ENCODE peak calls at places on chromosomes 13 and 19, in ten cellular contexts. K is mucosa of descending colon, N is HepG2, J is fibroblast of the aortic adventitia, X is HCT116, R is foreskin fibroblast, M is progenitor cell of endocrine pancreas, B is right lobe of liver, W is BJ, D is GM20000. L is an unnamed sample.

GRCh38 chr13:110565296-110565695 is 3.8 kb upstream of the RAB20 start:
- DNase-seq in J (no peak), W (no peak), K (no peak), X (no peak), D (no peak), N (no peak), M (no peak), R (no peak), B (no peak), L (peak; percentile 38)

GRCh38 chr13:45932611-45933182 is 81.1 kb upstream of the SIAH3 start:
- DNase-seq in W (no peak), R (no peak), N (no peak), K (no peak), M (no peak), D (no peak), X (no peak), B (no peak), J (no peak), L (no peak)

GRCh38 chr13:102897371-102898138 is 51.7 kb downstream of the ERCC5 start:
- DNase-seq in J (no peak), M (no peak), N (no peak), K (no peak), B (peak; percentile 76), W (no peak), X (no peak), D (no peak), R (no peak), L (no peak)

GRCh38 chr19:6278740-6279619 is 795 bp downstream of the MLLT1 start:
- DNase-seq in N (no peak), R (no peak), D (peak; percentile 41), W (no peak), J (no peak), K (no peak), M (no peak), B (no peak), X (no peak), L (no peak)

GRCh38 chr19:47711652-47712239 is 1.5 kb upstream of the EHD2 start:
- DNase-seq in R (no peak), D (no peak), B (no peak), N (peak; percentile 28), M (no peak), K (no peak), X (no peak), W (no peak), J (no peak), L (no peak)

GRCh38 chr19:5960005-5961001 is 17.6 kb downstream of the RANBP3 start:
- DNase-seq in B (no peak), W (no peak), N (peak; percentile 61), M (no peak), X (no peak), D (no peak), K (peak; percentile 47), J (no peak), R (no peak), L (no peak)

GRCh38 chr19:17488593-17489391 is 18.5 kb downstream of the SLC27A1 start:
- DNase-seq in X (peak; percentile 83), W (no peak), N (peak; percentile 88), J (no peak), B (peak; percentile 84), K (peak; percentile 93), M (peak; percentile 83), D (peak; percentile 88), R (no peak), L (no peak)

GRCh38 chr13:63048648-63049047 is 1633.0 kb upstream of the PCDH20 start:
- DNase-seq in M (no peak), R (no peak), K (no peak), J (no peak), D (no peak), W (no peak), B (no peak), N (no peak), X (peak; percentile 3), L (no peak)

GRCh38 chr13:79988573-79988972 is 352.4 kb downstream of the SPRY2 start:
- DNase-seq in K (peak; percentile 38), W (peak; percentile 84), M (no peak), N (no peak), D (no peak), B (no peak), J (peak; percentile 81), X (no peak), R (peak; percentile 82), L (peak; percentile 15)

GRCh38 chr19:49814010-49814409 is 918 bp upstream of the FUZ start:
- DNase-seq in M (no peak), W (no peak), R (no peak), K (no peak), N (no peak), B (no peak), D (no peak), J (no peak), X (no peak), L (no peak)

DNA sequence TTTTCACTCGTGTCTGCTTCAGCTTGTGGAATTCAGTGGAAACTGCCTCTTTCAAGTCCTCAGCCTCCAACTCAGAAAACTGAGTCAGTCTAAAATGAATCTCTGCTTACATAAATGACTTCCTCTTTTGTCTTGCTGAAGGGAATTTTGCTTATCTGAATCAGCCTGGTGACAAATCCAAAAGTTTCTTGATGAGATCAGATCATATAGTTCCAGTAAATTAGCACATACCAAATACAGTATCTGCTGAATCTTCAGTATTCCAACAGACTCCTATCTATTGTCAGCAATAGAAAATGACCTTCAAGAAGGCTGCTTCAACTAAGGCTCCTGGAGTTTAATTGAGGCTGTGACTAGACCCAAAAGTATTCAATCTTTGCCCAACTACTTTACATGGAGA is 290.0 kb downstream of the MZT1 start:
- DNase-seq in R (peak; percentile 1), W (peak; percentile 29), N (no peak), J (peak; percentile 1), B (no peak), M (no peak), X (no peak), D (no peak), K (no peak), L (no peak)
- TF ChIP-seq CTCF in R (no peak), W (no peak), N (no peak), J (no peak), B (no peak), M (no peak), X (no peak), D (no peak), K (no peak), L (no peak)

DNA sequence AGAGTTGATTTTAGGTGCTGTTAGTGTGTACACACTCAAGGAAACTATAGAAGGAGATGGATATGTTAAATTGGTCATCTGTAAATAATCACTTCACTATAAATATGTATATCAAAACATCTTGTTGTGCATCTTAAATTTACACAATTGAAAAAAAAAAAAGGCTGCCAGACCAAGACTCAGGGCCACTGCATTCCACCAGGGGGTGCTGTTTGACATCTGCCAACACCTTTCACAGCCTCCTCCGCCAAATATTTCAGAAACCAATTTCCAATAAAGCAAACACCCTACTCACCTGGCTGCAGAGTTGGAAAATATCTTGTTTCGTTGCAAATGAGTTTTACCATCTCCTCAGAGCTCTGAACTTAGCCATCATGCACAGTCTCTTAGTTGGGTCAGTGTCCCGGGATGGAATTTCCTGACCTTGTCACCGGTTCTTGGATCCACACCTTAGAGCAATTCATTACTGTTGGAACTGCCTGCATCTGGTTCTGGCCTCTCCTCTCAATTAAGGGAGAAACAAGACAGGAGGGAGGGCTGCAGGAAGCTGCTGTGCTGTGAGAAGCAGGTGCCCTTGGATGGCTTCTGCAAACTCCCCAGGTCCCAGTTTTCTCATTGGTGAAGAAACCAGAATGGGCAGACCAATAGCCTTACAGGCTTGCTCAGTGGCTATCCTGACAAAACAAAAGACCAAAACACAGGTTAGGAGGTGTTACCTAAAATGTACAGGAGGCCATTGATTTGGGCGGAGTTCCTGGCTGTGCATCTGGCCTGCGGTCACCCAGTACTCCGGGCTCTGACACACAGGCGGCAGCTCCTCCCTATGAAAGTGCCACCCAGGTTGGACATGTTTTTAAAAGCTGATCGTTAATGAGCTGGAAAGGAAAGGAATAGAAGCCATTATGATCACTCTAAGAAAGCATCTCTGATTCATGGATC is 746.6 kb downstream of the UQCRFS1 start:
- DNase-seq in M (peak; percentile 61), X (no peak), B (no peak), D (peak; percentile 48), W (no peak), N (peak; percentile 3), K (no peak), J (peak; percentile 77), R (peak; percentile 18), L (peak; percentile 16)
- TF ChIP-seq CTCF in M (peak; percentile 91), X (peak; percentile 52), B (peak; percentile 92), D (peak; percentile 71), W (peak; percentile 79), N (peak; percentile 45), K (peak; percentile 71), J (peak; percentile 86), R (peak; percentile 72), L (peak; percentile 70)

GRCh38 chr19:45444318-45445041 is 20.8 kb upstream of the ERCC1 start:
- DNase-seq in D (peak; percentile 96), J (peak; percentile 64), X (no peak), B (peak; percentile 97), K (peak; percentile 95), N (peak; percentile 80), M (peak; percentile 86), R (peak; percentile 71), W (no peak), L (no peak)
- TF ChIP-seq CTCF in D (peak; percentile 10), J (no peak), X (no peak), B (no peak), K (no peak), N (peak; percentile 46), M (peak; percentile 25), R (no peak), W (no peak), L (no peak)

DNA sequence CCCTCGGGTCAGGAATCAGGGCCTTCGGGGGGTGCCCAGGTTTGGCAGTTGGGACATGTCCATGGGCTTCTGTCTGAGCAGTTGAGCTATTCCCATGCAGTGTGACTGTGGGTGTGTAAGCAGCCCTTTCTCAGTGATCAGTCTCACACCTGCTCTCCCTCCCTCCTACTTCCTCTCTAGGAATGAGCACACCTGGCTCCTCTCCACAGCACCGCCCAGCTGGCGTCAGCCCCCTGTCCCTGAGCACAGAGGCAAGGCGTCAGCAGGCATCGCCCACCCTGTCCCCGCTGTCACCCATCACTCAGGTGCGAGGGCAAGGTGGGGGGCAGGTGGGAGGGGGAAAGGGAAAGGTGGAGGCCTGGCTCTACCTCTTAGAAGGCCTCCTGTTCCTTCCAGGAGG is 25.9 kb downstream of the COMP start:
- DNase-seq in D (no peak), X (no peak), W (no peak), K (no peak), M (no peak), N (no peak), B (no peak), J (no peak), R (no peak), L (no peak)
- TF ChIP-seq CTCF in D (no peak), X (no peak), W (no peak), K (no peak), M (no peak), N (no peak), B (no peak), J (no peak), R (no peak), L (no peak)

GRCh38 chr13:76667551-76667950 is 218.7 kb downstream of the KCTD12 start:
- DNase-seq in X (no peak), R (peak; percentile 50), M (no peak), W (no peak), B (no peak), K (no peak), D (no peak), N (no peak), J (peak; percentile 92), L (no peak)
- TF ChIP-seq CTCF in X (no peak), R (peak; percentile 41), M (no peak), W (peak; percentile 50), B (peak; percentile 16), K (no peak), D (no peak), N (no peak), J (peak; percentile 61), L (peak; percentile 35)

GRCh38 chr13:95552539-95553270 is at the start of gene CLDN10:
- DNase-seq in W (no peak), N (no peak), M (peak; percentile 60), B (no peak), X (no peak), R (no peak), J (no peak), D (peak; percentile 29), K (no peak), L (no peak)
- TF ChIP-seq CTCF in W (no peak), N (no peak), M (peak; percentile 67), B (peak; percentile 11), X (no peak), R (no peak), J (peak; percentile 3), D (no peak), K (no peak), L (peak; percentile 17)

L was measured in HFF-Myc.